ENCODE peak calls at places on chromosomes 2 and 18, in six cellular contexts. Z is foreskin melanocyte, K is left cardiac atrium, X is activated T-cell treated with anti-CD3 and anti-CD28 coated beads for 24 hours, J is mesendoderm, S is astrocyte. G is an unnamed sample.

GRCh38 chr2:9033385-9034175 is 30.1 kb upstream of the MBOAT2 start:
- DNase-seq in X (no peak), S (peak; percentile 13), K (no peak), J (peak; percentile 67), Z (no peak), G (no peak)

GRCh38 chr18:40752336-40752735 is 1202.7 kb upstream of the PIK3C3 start:
- DNase-seq in J (peak; percentile 14), X (no peak), Z (no peak), S (no peak), K (no peak), G (no peak)

GRCh38 chr2:216792222-216793001 is 67.5 kb downstream of the TNP1 start:
- DNase-seq in X (no peak), Z (no peak), J (peak; percentile 86), S (peak; percentile 83), K (peak; percentile 70), G (peak; percentile 86)

GRCh38 chr2:177553176-177553909 is 160.8 kb downstream of the AGPS start:
- DNase-seq in Z (no peak), K (no peak), X (no peak), S (no peak), J (no peak), G (no peak)

GRCh38 chr2:17792515-17792914 is 23.7 kb upstream of the MSGN1 start:
- DNase-seq in Z (no peak), X (no peak), J (no peak), K (no peak), S (peak; percentile 18), G (no peak)

GRCh38 chr2:170587937-170588336 is 127.2 kb upstream of the SP5 start:
- DNase-seq in J (no peak), Z (no peak), S (no peak), K (no peak), X (no peak), G (no peak)

GRCh38 chr2:133255363-133255762 is 312.9 kb downstream of the NCKAP5 start:
- DNase-seq in S (no peak), J (no peak), K (no peak), Z (peak; percentile 48), X (no peak), G (no peak)

GRCh38 chr2:164717000-164717597 is 95.8 kb upstream of the GRB14 start:
- DNase-seq in K (no peak), X (no peak), S (no peak), J (no peak), Z (peak; percentile 28), G (no peak)

GRCh38 chr2:209387389-209387788 is 36.5 kb upstream of the MAP2 start:
- DNase-seq in S (no peak), Z (no peak), X (no peak), J (no peak), K (no peak), G (no peak)

GRCh38 chr2:160418853-160419252 is 74.8 kb downstream of the RBMS1 start:
- DNase-seq in J (no peak), S (peak; percentile 50), K (no peak), Z (no peak), X (no peak), G (no peak)

GRCh38 chr2:19674051-19675002 is 227.5 kb downstream of the TTC32 start:
- DNase-seq in X (no peak), J (no peak), K (no peak), S (no peak), Z (no peak), G (no peak)

G was measured in aorta.